ENCODE peak calls at places on chromosomes 4 and X, in five cellular contexts. U is spleen, R is sigmoid colon, I is endothelial cell of umbilical vein, A is upper lobe of left lung. M is an unnamed sample.

GRCh38 chr4:860561-860960 is 34.6 kb upstream of the CPLX1 start:
- DNase-seq in U (peak), R (no peak), I (no peak), A (no peak), M (no peak)

GRCh38 chr4:38574559-38575333 is 89.3 kb upstream of the KLF3 start:
- DNase-seq in U (no peak), R (no peak), I (no peak), A (peak), M (no peak)

GRCh38 chrX:107542500-107542899 is 85.8 kb upstream of the PRPS1 start:
- DNase-seq in U (no peak), R (no peak), I (peak), A (no peak), M (no peak)

GRCh38 chrX:96102997-96103396 is 581.6 kb upstream of the DIAPH2 start:
- DNase-seq in U (peak), R (peak), I (peak), A (no peak), M (no peak)

GRCh38 chr4:80153800-80154546 is 43.3 kb upstream of the PRDM8 start:
- DNase-seq in U (no peak), R (no peak), I (no peak), A (no peak), M (no peak)

GRCh38 chrX:39874202-39874816 is 223.4 kb downstream of the BCOR start:
- DNase-seq in U (no peak), R (no peak), I (peak), A (no peak), M (no peak)

GRCh38 chrX:74505437-74505836 is 84.1 kb downstream of the SLC16A2 start:
- DNase-seq in U (no peak), R (no peak), I (no peak), A (no peak), M (no peak)

GRCh38 chr4:153489856-153490558 is 23.8 kb downstream of the TMEM131L start:
- DNase-seq in U (no peak), R (no peak), I (peak), A (no peak), M (no peak)

GRCh38 chrX:15343075-15343476 is 7.8 kb upstream of the PIGA start:
- DNase-seq in U (no peak), R (no peak), I (no peak), A (peak), M (no peak)

GRCh38 chr4:40544216-40544615 is 85.4 kb downstream of the RBM47 start:
- DNase-seq in U (no peak), R (no peak), I (no peak), A (no peak), M (no peak)

GRCh38 chrX:118495061-118495921 is at the start of gene DOCK11:
- DNase-seq in U (peak), R (peak), I (peak), A (peak), M (peak)
- TF ChIP-seq POLR2AphosphoS5 in U (peak), R (peak), I (no peak), A (peak), M (no peak)

DNA sequence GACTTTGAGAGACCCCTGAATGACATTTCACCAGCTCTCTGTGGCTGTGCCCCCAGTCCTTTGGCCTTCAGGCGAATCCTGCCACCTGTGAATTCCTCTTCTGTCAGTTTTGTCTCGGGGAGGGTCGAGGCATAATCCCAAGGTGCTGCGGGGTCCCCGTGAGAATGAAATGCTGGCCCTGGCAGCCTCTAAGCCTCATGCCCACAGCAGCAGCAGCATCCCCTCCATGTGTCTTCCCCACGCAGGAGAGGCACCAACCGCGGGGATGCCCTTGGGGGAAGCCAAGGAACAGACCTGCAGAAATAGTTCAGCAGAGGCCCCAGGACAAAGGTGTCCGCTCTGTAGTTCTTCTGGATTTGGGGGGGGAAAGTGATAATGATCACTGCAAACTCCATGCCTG is 104.8 kb downstream of the PHKA2 start:
- DNase-seq in U (peak), R (no peak), I (no peak), A (no peak), M (no peak)
- TF ChIP-seq POLR2AphosphoS5 in U (no peak), R (no peak), I (no peak), A (no peak), M (no peak)

DNA sequence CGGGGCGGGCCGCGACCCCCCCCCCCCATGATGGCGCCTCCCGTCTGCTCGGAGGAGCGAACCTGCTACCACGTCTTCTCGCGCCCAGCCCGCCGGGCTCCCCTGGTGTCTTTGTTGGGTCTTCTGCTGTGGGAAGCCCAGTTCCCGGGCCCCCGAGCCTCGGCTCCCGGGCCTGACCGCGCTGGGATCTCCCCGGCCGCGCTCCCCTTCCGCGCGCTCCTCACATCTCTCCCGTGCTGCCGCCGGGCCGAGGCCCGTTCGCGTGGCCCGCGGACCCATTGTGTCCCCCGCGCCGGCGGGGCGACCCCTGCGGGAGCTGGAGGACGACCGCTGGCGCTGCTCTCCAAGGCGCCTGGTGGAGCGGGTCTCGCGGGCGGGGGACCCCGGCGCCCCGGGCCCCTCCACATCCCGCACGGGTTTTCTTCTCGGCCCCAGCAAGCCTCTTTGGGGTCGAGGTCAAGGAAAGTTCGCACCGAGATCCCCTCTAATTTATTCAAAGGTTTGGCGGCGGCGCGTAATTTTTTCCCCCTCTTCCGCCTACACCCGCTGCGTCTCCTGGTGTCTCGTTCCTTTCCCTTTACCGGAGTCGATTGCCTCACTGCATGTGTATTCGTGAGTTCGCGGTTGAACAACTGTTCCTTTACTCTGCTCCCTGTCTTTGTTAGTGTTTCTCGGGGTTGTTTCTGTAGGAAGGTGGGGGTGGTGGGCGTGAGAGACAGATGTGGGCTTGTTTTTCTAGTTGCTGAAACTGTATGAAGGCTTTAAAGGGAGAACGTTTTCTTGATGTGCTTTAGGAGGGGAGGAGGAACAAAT is 762 bp downstream of the SMAD1 start:
- DNase-seq in U (peak), R (peak), I (peak), A (peak), M (peak)
- TF ChIP-seq POLR2AphosphoS5 in U (peak), R (peak), I (peak), A (no peak), M (no peak)

GRCh38 chrX:80290834-80291233 is 129.4 kb upstream of the TENT5D start:
- DNase-seq in U (no peak), R (no peak), I (no peak), A (no peak), M (no peak)
- TF ChIP-seq POLR2AphosphoS5 in U (no peak), R (no peak), I (no peak), A (no peak), M (no peak)

DNA sequence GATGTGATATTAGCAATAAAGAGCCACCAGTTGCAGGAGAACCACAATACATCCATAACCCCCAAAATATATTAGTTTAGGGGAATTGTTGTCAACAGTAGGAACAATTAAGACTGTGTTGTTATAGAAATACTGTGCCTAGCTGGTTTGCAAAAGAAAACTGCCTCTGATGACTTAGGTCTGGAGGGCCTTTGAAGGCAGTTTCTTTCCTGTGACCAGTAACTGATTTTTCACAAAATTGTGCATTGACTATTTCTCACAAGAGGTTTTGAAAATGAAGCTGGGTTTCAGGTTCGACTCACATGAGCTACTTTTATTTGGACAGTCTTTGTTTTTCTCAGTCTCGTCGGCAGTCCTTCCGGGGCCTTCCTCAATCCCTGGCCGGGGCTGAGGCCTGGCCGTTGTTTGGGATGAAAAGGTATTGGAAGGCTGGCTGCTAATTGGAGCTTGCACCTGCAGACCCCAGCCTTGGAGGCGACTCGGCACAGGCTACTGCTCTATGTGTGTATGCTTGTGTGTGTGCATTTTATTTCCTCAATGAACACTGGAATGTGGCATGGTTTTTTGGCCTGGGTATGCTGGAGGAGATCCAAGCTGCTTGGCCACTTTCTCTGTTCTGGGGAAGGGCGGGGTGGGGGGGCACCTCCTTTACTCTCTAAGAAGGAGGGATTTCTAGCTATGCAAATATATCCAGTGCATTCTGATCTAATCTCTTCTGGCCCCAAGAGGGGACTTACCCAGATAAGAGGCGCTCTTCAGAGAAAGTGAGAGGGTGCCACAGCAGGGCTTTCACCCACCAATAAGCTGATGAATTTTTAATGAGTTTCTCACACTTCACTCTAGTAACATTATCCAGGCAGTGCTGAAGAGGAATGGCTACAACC is 49.5 kb upstream of the LNX1 start:
- DNase-seq in U (no peak), R (no peak), I (no peak), A (peak), M (no peak)
- TF ChIP-seq POLR2AphosphoS5 in U (no peak), R (no peak), I (no peak), A (no peak), M (no peak)

GRCh38 chrX:8366491-8366890 is 98.1 kb upstream of the VCX3B start:
- DNase-seq in U (no peak), R (no peak), I (no peak), A (no peak), M (no peak)
- TF ChIP-seq POLR2AphosphoS5 in U (no peak), R (no peak), I (no peak), A (no peak), M (no peak)

DNA sequence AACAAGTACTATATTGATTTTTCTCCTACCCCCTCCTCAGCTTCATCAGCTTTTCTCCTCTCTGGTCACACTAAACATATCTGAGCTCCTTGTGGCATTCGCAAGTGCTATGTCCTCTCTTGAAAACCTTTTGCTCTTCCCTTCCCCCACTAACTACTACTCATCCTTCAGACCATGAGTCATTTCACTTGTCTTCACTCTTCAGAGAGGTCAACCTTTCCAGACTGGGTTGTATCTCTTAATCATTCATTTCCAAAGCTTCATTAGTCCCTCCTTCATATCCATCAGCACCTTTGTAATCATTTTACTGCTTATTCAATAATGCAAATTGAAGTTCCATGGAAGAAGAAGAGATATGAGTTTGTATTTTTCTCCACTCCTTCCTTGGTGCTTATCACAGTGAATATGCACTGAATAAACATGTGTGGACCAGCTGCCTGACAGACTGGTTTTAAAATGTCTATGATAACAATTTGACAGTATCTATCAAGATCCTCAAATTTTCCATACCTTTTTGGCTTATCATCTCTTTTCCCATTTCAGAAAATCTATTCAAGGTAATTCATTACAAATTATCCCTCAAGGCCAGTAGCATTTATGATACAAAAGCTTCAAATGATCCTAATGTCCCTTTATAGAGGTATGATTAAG is 28.4 kb downstream of the DDX60L start:
- DNase-seq in U (no peak), R (no peak), I (peak), A (no peak), M (no peak)
- TF ChIP-seq POLR2AphosphoS5 in U (no peak), R (no peak), I (no peak), A (no peak), M (no peak)

DNA sequence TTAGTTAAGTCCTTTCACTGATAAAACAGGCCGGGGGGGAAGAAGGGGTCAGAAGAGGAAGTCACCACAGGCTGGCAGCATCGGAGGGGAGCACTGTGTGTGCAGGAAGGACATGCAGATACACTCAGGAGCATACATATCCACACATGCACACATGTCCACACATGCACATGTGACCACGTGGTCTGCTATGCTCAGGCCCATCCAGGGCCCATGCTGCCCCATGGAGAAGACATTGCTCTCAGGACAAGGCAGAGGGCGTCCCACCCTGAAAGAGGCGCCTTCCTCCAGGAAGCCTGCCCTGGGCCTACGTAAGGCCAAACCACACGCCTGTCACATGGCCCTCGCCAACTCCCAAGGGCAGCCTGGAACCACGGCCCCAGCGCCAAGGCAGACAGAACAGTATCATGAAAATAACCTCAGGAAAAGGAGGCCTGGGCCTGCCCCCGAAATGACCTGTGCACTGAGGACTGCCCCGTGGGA is 15.8 kb downstream of the WDR1 start:
- DNase-seq in U (peak), R (peak), I (no peak), A (peak), M (peak)
- TF ChIP-seq POLR2AphosphoS5 in U (peak), R (peak), I (no peak), A (no peak), M (no peak)

GRCh38 chrX:136868283-136869055 is 12.1 kb downstream of the RBMX start:
- DNase-seq in U (no peak), R (no peak), I (no peak), A (no peak), M (no peak)
- TF ChIP-seq POLR2AphosphoS5 in U (peak), R (no peak), I (no peak), A (no peak), M (no peak)

GRCh38 chr4:26048378-26048882 is 134.4 kb downstream of the SMIM20 start:
- DNase-seq in U (no peak), R (peak), I (peak), A (no peak), M (peak)
- TF ChIP-seq POLR2AphosphoS5 in U (no peak), R (peak), I (no peak), A (peak), M (peak)

M was measured in suprapubic skin.